ENCODE peak calls at places on chromosomes 12 and 14, in eight cellular contexts. B is CD8-positive, alpha-beta T cell; C is effector memory CD4-positive, alpha-beta T cell; V is NT2/D1; G is neural progenitor cell; Z is mammary epithelial cell; F is endodermal cell; Q is A549. E is an unnamed sample. For H3K9me3 and H3K4me1, the result is how much of the 10 kb centered on the place peaks cover.

GRCh38 chr12:103924761-103925641 is 5.2 kb upstream of the HSP90B1 start:
- DNase-seq in B (no peak), C (no peak), V (no peak), G (no peak), Z (peak), F (peak), Q (peak), E (no peak)

GRCh38 chr12:81502912-81503695 is 256.0 kb downstream of the PPFIA2 start:
- DNase-seq in B (no peak), C (no peak), V (no peak), G (no peak), Z (peak), F (no peak), Q (peak), E (no peak)

GRCh38 chr12:92363295-92364146 is 217.9 kb upstream of the BTG1 start:
- DNase-seq in B (peak), C (peak), V (no peak), G (no peak), Z (no peak), F (no peak), Q (no peak), E (peak)

GRCh38 chr14:65366802-65367570 is 45.5 kb upstream of the FUT8 start:
- DNase-seq in B (no peak), C (no peak), V (peak), G (no peak), Z (no peak), F (no peak), Q (no peak), E (no peak)

GRCh38 chr14:29536886-29537511 is 390.6 kb downstream of the PRKD1 start:
- DNase-seq in B (no peak), C (no peak), V (no peak), G (no peak), Z (no peak), F (no peak), Q (peak), E (no peak)

GRCh38 chr12:69332815-69333358 is 15.3 kb upstream of the LYZ start:
- DNase-seq in B (no peak), C (no peak), V (no peak), G (no peak), Z (no peak), F (peak), Q (peak), E (no peak)

GRCh38 chr12:75705749-75706719 is 194.6 kb upstream of the KRR1 start:
- DNase-seq in B (no peak), C (no peak), V (no peak), G (no peak), Z (no peak), F (no peak), Q (peak), E (no peak)

GRCh38 chr14:36690301-36691020 is 28.8 kb downstream of the PAX9 start:
- DNase-seq in B (no peak), C (no peak), V (no peak), G (no peak), Z (peak), F (no peak), Q (peak), E (no peak)

GRCh38 chr14:28983279-28983678 is 216.7 kb downstream of the FOXG1 start:
- DNase-seq in B (no peak), C (no peak), V (no peak), G (no peak), Z (no peak), F (no peak), Q (no peak), E (no peak)

DNA sequence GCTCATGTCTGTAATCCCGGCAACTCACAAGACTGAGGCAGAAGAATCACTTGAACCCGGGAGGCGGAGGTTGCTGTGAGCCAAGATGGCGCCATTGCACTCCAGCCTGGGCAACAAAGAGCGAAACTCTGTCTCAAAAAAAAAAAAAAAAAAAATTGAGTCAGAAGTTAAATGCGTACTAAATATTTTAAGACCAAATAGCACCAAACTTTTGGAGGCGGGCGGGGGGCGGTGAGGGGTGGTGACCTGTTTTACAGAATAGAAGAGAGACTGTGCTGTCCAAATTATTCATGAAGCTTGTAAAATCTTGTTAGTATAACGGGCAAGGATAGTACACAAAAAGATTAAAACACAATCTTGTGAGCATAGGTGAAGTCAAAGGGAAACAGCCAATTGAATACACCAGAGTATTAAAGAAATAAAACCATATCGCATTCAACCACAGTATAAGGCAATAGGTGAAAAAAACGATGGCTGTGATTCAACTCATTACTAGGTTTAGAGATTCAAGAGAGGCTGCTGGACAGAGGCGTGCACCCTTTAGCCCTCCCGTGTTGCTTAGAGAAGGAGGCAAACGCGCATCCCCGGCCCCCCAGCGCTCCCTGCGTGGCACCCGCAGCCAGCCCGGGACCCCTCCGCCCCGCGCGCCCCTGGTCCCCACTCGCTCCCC is 571 bp downstream of the ZNF891 start:
- DNase-seq in B (no peak), C (no peak), V (no peak), G (no peak), Z (no peak), F (peak), Q (no peak), E (no peak)
- H3K9me3 ChIP-seq in B (under half), C (under half), V (half or more), G (half or more), Z (under half), F (half or more), Q (half or more), E (half or more)

GRCh38 chr12:852864-853263 is 96.6 kb downstream of the RAD52 start:
- DNase-seq in B (no peak), C (no peak), V (no peak), G (no peak), Z (no peak), F (no peak), Q (no peak), E (no peak)
- H3K4me1 ChIP-seq in B (under half), C (under half), V (under half), G (under half), Z (under half), F (under half), Q (half or more), E (under half)

DNA sequence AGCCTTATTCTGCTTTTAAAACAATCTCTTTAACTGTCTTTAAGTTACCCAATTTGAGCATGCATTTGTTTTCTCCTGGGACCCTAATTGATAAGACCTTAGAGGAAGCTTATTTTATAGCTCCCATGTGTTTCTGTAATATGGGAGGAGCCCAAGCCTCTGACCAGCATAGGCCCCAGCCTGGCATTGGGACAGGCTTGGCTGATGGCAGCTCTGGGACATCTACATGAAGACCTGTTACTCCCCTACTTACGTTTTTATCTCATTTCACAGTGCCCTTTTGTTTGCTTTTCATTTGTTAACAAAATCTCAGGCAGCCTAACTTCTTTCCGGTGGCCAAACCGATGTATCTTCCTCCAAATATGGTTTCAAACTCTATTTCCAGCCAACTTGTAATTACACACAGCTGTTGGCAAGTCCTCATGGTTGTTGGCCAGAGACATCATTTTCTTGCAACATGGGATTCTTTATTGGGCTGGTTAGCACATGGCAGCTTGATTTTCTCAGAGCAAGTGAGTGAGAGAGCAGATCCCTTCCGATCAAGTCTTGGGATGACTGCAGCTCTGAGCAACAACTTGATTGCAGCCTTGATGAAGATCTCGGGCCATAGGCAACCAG is 1117.5 kb downstream of the AACS start:
- DNase-seq in B (no peak), C (no peak), V (no peak), G (no peak), Z (no peak), F (no peak), Q (no peak), E (no peak)
- H3K9me3 ChIP-seq in B (under half), C (under half), V (under half), G (under half), Z (under half), F (under half), Q (under half), E (under half)

DNA sequence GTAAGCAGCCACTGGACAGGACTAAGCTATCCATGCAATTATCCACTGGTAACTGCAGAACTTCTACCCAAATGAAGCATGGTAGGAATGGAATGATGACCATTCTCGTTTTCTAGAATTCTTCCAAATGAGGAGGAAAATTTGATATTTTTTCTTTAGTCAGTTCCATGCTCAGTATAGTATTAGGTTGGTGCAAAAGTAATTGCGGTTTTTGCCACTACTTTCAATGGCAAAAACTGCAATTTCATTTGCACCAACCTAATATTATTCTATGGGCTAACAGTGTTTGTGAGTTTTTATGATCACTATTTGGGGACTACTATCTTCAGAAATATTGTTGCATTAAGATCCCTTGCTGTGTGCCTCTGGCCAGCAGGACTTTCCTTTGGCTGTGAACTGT is 42.9 kb upstream of the PELI2 start:
- DNase-seq in B (no peak), C (no peak), V (no peak), G (no peak), Z (no peak), F (no peak), Q (no peak), E (no peak)
- H3K4me1 ChIP-seq in B (under half), C (under half), V (under half), G (under half), Z (under half), F (under half), Q (under half), E (under half)

DNA sequence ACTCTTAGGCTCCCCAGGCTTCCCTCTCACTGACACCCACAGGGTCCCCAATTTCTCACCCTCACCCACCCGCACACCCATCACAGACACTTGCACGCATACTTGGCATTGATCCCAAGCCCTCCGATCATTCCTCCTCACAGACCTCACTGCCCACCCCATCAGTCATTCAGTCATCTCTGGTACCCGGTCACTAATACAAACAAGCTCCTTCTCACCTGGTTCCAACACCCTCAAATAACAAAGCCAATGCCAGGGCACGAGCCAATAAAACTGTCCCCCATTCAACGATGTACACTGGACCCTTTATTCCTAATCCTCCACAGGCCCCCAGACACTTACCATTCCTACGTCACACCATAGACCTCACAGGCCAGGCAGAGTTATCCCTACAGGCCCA is 2.3 kb downstream of the ZNF605 start:
- DNase-seq in B (no peak), C (no peak), V (no peak), G (no peak), Z (no peak), F (peak), Q (no peak), E (no peak)
- H3K9me3 ChIP-seq in B (under half), C (under half), V (under half), G (under half), Z (under half), F (half or more), Q (half or more), E (under half)

GRCh38 chr12:76874491-76875190 is 4.2 kb downstream of the CSRP2 start:
- DNase-seq in B (no peak), C (no peak), V (no peak), G (no peak), Z (no peak), F (peak), Q (no peak), E (no peak)
- H3K4me1 ChIP-seq in B (under half), C (under half), V (under half), G (under half), Z (under half), F (under half), Q (under half), E (under half)

DNA sequence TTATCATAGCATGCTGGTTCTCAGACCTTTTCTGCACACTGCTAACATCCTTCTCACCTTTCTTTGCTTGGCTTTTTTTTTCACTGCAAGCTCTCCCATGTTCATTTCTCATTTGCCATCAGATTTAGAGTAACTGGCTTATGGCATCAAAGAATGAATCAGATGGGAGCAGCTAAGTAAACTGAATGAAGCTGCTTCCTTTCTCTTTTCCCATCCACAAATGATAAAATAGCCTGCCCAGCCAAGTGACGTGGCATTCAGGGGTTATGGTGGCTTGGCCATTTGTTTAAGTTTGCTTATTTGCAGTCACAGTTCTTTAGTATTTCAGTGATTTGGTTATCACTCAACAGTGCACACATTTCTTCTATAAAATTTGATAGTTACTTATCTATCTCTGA is 708.6 kb downstream of the DIO2 start:
- DNase-seq in B (no peak), C (no peak), V (no peak), G (no peak), Z (no peak), F (no peak), Q (no peak), E (no peak)
- H3K9me3 ChIP-seq in B (under half), C (under half), V (under half), G (under half), Z (under half), F (under half), Q (under half), E (under half)

E was measured in transverse colon.